ENCODE peak calls at places on chromosomes 5 and 9, in six cellular contexts. I is uterus, O is neural progenitor cell, X is IMR-90, P is left lung, Z is body of pancreas. H is an unnamed sample.

GRCh38 chr5:177301503-177302165 is 1.9 kb downstream of the RAB24 start:
- DNase-seq in Z (peak), P (no peak), X (no peak), I (no peak), O (no peak), H (peak)

GRCh38 chr5:40464461-40464860 is 215.3 kb upstream of the PTGER4 start:
- DNase-seq in Z (no peak), O (no peak), X (peak), I (no peak), P (no peak), H (peak)

GRCh38 chr5:51889703-51890102 is 506.5 kb downstream of the ISL1 start:
- DNase-seq in O (no peak), I (no peak), P (no peak), Z (no peak), X (no peak), H (no peak)

GRCh38 chr5:19928556-19929421 is 59.2 kb downstream of the CDH18 start:
- DNase-seq in Z (no peak), X (peak), O (no peak), P (no peak), I (no peak), H (peak)

GRCh38 chr5:58311526-58311925 is 148.4 kb downstream of the PLK2 start:
- DNase-seq in X (no peak), I (no peak), O (no peak), Z (no peak), P (no peak), H (no peak)

GRCh38 chr5:89315194-89315593 is 432.2 kb upstream of the MEF2C start:
- DNase-seq in P (peak), X (peak), Z (peak), I (no peak), O (no peak), H (peak)

GRCh38 chr5:98904786-98905185 is 24.0 kb downstream of the CHD1 start:
- DNase-seq in I (no peak), P (no peak), O (no peak), X (peak), Z (no peak), H (peak)

GRCh38 chr5:136528481-136528880 is 163.1 kb upstream of the TRPC7 start:
- DNase-seq in O (no peak), P (no peak), Z (no peak), I (no peak), X (no peak), H (no peak)

GRCh38 chr9:114953917-114954316 is 23.5 kb upstream of the TNFSF8 start:
- DNase-seq in O (no peak), P (no peak), I (no peak), X (peak), Z (no peak), H (peak)

GRCh38 chr5:43616535-43616934 is 13.6 kb downstream of the NNT start:
- DNase-seq in I (no peak), P (no peak), O (no peak), Z (no peak), X (peak), H (peak)

GRCh38 chr9:135244271-135244691 is 156.8 kb downstream of the OLFM1 start:
- DNase-seq in P (peak), Z (peak), X (no peak), O (no peak), I (no peak), H (no peak)

GRCh38 chr5:168291281-168291960 is at the start of gene WWC1:
- DNase-seq in O (peak), Z (peak), X (peak), P (peak), I (no peak), H (no peak)

GRCh38 chr5:31471040-31471439 is 60.9 kb downstream of the DROSHA start:
- DNase-seq in P (no peak), I (no peak), Z (no peak), X (no peak), O (no peak), H (no peak)

GRCh38 chr5:69404659-69405330 is 10.1 kb upstream of the MARVELD2 start:
- DNase-seq in O (no peak), P (no peak), I (no peak), Z (no peak), X (no peak), H (no peak)

GRCh38 chr5:172450861-172451695 is 3.2 kb downstream of the SH3PXD2B start:
- DNase-seq in O (peak), Z (no peak), X (no peak), P (peak), I (peak), H (peak)

GRCh38 chr9:137224850-137225694 is at the start of gene CYSRT1:
- DNase-seq in P (peak), Z (no peak), I (no peak), O (no peak), X (no peak), H (no peak)

GRCh38 chr5:172881691-172882370 is 47.8 kb downstream of the ERGIC1 start:
- DNase-seq in O (no peak), I (no peak), Z (no peak), X (peak), P (peak), H (peak)

GRCh38 chr9:117120061-117120460 is 294.8 kb downstream of the ASTN2 start:
- DNase-seq in I (no peak), X (no peak), P (no peak), Z (no peak), O (no peak), H (no peak)

GRCh38 chr5:16733597-16733996 is 116.8 kb upstream of the RETREG1 start:
- DNase-seq in P (no peak), I (no peak), Z (no peak), X (no peak), O (peak), H (no peak)

GRCh38 chr9:38030658-38031057 is 38.4 kb downstream of the SHB start:
- DNase-seq in O (no peak), Z (no peak), P (no peak), I (no peak), X (no peak), H (no peak)

GRCh38 chr9:113446323-113446740 is 17.2 kb upstream of the RGS3 start:
- DNase-seq in P (no peak), I (no peak), Z (no peak), X (peak), O (peak), H (peak)

GRCh38 chr5:179300834-179301233 is 44.4 kb downstream of the ADAMTS2 start:
- DNase-seq in P (peak), Z (no peak), O (no peak), X (no peak), I (peak), H (peak)

GRCh38 chr9:132412089-132412488 is 2.1 kb downstream of the CFAP77 start:
- DNase-seq in P (no peak), O (peak), Z (no peak), X (no peak), I (no peak), H (peak)

GRCh38 chr9:3497406-3497805 is 28.4 kb downstream of the RFX3 start:
- DNase-seq in Z (no peak), O (no peak), I (no peak), P (no peak), X (peak), H (no peak)

GRCh38 chr5:102654559-102655354 is 100.3 kb upstream of the PAM start:
- DNase-seq in I (no peak), Z (no peak), P (no peak), X (no peak), O (no peak), H (peak)

GRCh38 chr5:132019857-132020555 is 8.5 kb upstream of the ACSL6 start:
- DNase-seq in P (no peak), I (no peak), Z (no peak), X (no peak), O (no peak), H (no peak)

GRCh38 chr9:130417602-130418001 is 27.2 kb upstream of the ASS1 start:
- DNase-seq in Z (no peak), X (no peak), P (no peak), I (no peak), O (peak), H (peak)

GRCh38 chr5:159010611-159011497 is 88.9 kb downstream of the EBF1 start:
- DNase-seq in I (no peak), X (no peak), P (no peak), O (no peak), Z (no peak), H (peak)

GRCh38 chr9:78261403-78262001 is 25.6 kb downstream of the CEP78 start:
- DNase-seq in O (no peak), Z (no peak), I (no peak), P (no peak), X (peak), H (peak)

GRCh38 chr9:89685698-89686097 is 80.9 kb downstream of the GADD45G start:
- DNase-seq in P (no peak), Z (no peak), O (no peak), X (no peak), I (no peak), H (no peak)

GRCh38 chr5:74954919-74955318 is 88.7 kb upstream of the FAM169A start:
- DNase-seq in X (peak), O (no peak), Z (no peak), P (no peak), I (no peak), H (peak)

GRCh38 chr5:62585751-62586150 is 7.1 kb downstream of the LRRC70 start:
- DNase-seq in I (no peak), P (no peak), X (peak), Z (no peak), O (no peak), H (no peak)

GRCh38 chr9:84062538-84062937 is 81.9 kb downstream of the RMI1 start:
- DNase-seq in P (no peak), Z (no peak), X (no peak), I (no peak), O (no peak), H (no peak)

GRCh38 chr5:139747583-139748504 is 47.8 kb upstream of the PSD2 start:
- DNase-seq in Z (peak), X (peak), I (peak), O (peak), P (peak), H (peak)

GRCh38 chr5:68845121-68845520 is 248.7 kb upstream of the SLC30A5 start:
- DNase-seq in Z (no peak), P (no peak), X (no peak), O (no peak), I (no peak), H (peak)

GRCh38 chr5:101437341-101437740 is 534.3 kb upstream of the ST8SIA4 start:
- DNase-seq in P (no peak), X (no peak), Z (no peak), O (no peak), I (no peak), H (no peak)

GRCh38 chr5:172005708-172006377 is 595 bp downstream of the FBXW11 start:
- DNase-seq in I (peak), Z (peak), O (peak), P (no peak), X (no peak), H (no peak)

GRCh38 chr5:178094345-178094744 is 19.0 kb upstream of the N4BP3 start:
- DNase-seq in Z (no peak), X (no peak), P (no peak), I (no peak), O (no peak), H (no peak)

GRCh38 chr9:76729116-76729515 is 35.1 kb upstream of the PCA3 start:
- DNase-seq in Z (no peak), O (no peak), P (no peak), X (no peak), I (no peak), H (no peak)

GRCh38 chr5:129063483-129064136 is 30.9 kb upstream of the ISOC1 start:
- DNase-seq in P (no peak), Z (no peak), X (no peak), O (no peak), I (no peak), H (peak)

GRCh38 chr5:5141625-5142527 is 1.7 kb downstream of the ADAMTS16 start:
- DNase-seq in I (peak), Z (peak), X (peak), P (no peak), O (peak), H (peak)
- H3K4me3 ChIP-seq in I (peak), Z (no peak), X (no peak), P (no peak), O (peak), H (no peak)

GRCh38 chr9:72856985-72857631 is 95.7 kb downstream of the ALDH1A1 start:
- DNase-seq in O (peak), I (no peak), P (no peak), Z (peak), X (peak), H (peak)
- TF ChIP-seq CTCF in O (peak), I (peak), P (peak), Z (peak), X (peak), H (peak)

DNA sequence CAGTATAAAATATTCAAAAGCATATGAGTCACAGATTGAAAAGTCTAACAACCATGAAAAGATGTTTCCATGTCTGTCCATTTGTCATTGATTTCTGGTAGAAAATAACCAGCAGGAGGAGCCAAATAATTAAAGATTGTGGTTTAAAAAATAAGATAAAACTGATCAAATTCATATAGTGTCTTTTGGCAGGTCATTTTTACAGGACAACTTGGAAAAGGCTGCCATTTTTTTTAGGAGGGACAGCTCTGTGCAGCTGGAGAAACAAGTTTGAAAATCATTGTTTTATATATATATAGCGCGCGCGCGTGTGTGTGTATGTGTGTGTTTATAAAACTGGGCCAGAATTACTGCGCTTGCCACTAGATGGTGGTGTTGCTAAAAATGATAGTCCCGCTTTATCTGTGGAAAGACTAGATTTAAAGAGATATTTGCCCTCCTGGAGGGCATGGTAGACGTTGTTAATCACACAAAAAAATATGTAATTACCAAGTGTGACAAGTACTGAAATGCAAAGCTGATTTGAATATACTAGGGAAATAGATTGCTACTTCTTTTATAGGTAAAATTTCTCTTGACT is 1.3 kb upstream of the TRMO start:
- DNase-seq in O (peak), I (peak), Z (peak), P (no peak), X (peak), H (peak)
- H3K4me3 ChIP-seq in O (no peak), I (peak), Z (no peak), P (no peak), X (peak), H (peak)

DNA sequence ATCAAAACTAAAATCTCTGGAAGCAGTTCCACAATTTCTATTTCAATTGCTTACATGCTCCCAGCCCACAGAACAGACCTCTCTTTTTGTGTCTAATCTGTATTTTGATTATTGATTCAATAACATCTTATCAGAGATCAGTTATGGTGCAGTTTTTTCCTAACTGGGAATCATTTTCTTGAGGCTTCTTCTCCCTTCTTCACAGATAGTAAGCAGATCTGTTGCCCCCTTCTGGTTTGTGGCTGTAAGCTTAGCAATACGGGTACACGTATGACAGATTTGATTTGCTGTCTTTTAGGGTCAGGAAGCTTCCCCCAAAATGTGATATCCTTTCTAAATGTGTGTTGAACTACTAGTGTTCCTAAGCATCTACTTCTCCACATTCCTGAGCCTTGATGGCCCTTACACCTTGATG is 39.4 kb downstream of the MRPS27 start:
- DNase-seq in O (peak), I (no peak), P (no peak), Z (no peak), X (peak), H (peak)
- TF ChIP-seq CTCF in O (peak), I (peak), P (peak), Z (peak), X (peak), H (peak)

DNA sequence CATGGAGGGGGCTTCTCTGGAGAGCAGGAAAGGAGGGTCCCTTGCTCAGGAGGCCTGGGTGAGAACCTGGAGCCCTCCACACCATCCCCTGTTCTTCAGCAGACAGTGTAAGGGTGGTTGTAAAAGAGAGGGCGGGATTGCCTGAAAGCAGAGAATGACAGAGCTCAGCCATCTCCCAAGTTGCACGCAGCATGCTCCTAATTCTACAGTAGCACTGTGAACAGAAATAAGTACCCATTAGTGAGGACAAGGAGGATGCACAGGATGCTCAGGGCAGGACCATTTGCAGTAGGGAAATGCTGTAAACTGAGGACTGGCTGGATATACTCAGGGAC is 8.4 kb downstream of the CCDC69 start:
- DNase-seq in I (no peak), O (no peak), Z (no peak), P (no peak), X (no peak), H (no peak)
- H3K4me3 ChIP-seq in I (no peak), O (no peak), Z (no peak), P (no peak), X (no peak), H (no peak)

DNA sequence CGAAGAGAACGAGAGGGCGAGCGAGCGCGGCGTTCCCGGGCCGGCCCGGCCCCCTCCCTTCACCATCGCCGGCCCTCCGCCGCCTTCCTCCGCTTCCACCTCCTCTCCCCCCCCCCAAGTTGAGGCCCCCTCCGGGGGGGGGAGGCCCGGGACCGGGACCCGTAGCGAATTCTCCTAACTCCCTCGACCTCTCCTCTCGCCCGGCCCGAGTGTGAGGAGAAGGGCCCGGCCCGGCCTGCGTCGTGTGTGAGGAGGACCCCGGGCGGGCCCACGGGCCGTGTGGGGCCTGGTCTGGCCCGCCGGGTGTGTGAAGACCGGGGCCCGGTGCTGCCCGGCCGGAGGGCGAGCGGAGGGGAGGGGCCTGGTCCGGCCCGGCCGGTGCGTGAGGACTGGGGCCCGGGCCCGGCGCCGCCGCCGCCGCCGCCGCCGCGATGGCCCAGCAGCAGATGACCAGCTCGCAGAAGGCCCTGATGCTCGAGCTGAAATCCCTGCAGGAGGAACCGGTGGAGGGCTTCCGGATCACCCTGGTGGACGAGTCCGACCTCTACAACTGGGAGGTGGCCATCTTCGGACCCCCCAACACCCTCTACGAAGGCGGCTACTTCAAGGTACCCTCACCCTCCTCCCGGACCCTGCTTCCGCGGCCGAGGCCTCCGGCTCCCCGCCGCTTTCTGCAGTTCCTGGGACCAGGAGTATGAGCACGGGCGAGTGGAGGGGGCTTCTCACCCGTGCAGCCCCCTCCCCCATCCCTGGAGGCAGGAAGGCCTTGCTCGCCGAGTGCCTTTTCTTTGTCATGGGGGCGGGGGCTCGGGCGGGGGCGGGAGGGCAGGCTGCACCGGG is 587 bp downstream of the UBE2R2 start:
- DNase-seq in O (peak), Z (peak), P (peak), I (peak), X (peak), H (peak)
- TF ChIP-seq CTCF in O (peak), Z (peak), P (no peak), I (peak), X (peak), H (peak)

GRCh38 chr9:21993893-21994525 is at the start of gene CDKN2A:
- DNase-seq in O (peak), Z (no peak), I (no peak), P (peak), X (peak), H (no peak)

GRCh38 chr9:21995652-21996275 is 1.2 kb downstream of the CDKN2B-AS1 start:
- DNase-seq in P (peak), Z (peak), I (peak), X (peak), O (peak), H (peak)

GRCh38 chr9:21994526-21994995 is at the start of gene CDKN2B-AS1:
- DNase-seq in I (peak), O (peak), X (peak), P (peak), Z (peak), H (peak)

GRCh38 chr9:21996438-21996837 is 1.8 kb downstream of the CDKN2B-AS1 start:
- DNase-seq in I (no peak), Z (no peak), O (peak), X (no peak), P (no peak), H (no peak)

DNA sequence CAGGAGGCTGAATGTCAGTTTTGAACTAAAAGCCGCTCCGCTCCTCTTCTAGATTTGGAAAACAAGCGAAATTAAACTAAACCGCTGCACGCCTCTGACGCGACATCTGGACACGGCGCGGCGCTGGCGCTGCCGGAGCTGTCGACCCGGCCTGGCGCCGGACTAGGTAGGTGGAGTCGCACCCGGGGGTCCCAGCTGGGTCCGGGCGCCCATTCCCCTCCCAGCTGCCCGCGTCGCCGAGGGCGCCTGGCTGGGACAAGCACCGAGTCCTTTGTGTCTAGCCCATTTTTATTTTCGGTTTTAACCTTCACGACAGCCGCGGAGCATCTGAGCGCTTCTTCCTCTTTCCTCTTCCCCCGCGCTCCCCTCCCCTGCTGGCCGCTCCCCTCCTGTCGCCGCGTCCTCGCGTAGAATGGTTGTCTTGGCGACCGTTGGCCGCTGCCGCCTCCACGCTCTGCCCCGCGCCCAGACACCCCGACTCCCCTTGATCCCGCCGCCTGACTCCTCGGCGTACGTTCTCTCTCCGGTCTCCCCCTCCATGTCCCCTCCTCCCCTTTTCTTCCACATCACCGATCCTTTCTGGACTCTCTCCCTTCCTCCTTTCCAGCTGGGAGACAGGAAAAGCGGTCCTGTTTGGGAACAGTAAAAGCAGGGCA is 533 bp downstream of the CDKN2B-AS1 start:
- DNase-seq in O (peak), Z (peak), I (peak), X (peak), P (peak), H (peak)
- H3K4me3 ChIP-seq in O (peak), Z (peak), I (peak), X (peak), P (peak), H (peak)

GRCh38 chr5:160188151-160188967 is 40.9 kb upstream of the FABP6 start:
- DNase-seq in Z (peak), X (peak), P (peak), I (peak), O (peak), H (peak)
- TF ChIP-seq CTCF in Z (peak), X (peak), P (no peak), I (no peak), O (peak), H (no peak)